ENCODE peak calls at places on chromosomes 7 and 10, in four cellular contexts. One of them, this sample, is unnamed.

GRCh38 chr7:5452937-5453540 is 29.4 kb upstream of the TNRC18 start:
- DNase-seq in cardiac fibroblast: peak; percentile 89
- DNase-seq in A673: peak; percentile 71
- DNase-seq in adrenal gland: no peak
- DNase-seq in this sample: peak; percentile 30

GRCh38 chr10:59082249-59082648 is 94.2 kb upstream of the PHYHIPL start:
- DNase-seq in cardiac fibroblast: no peak
- DNase-seq in A673: no peak
- DNase-seq in adrenal gland: no peak
- DNase-seq in this sample: no peak

GRCh38 chr7:16905300-16906044 is 23.7 kb upstream of the AGR3 start:
- DNase-seq in cardiac fibroblast: peak; percentile 45
- DNase-seq in A673: peak; percentile 82
- DNase-seq in adrenal gland: no peak
- DNase-seq in this sample: no peak

GRCh38 chr10:7908541-7909210 is 90.4 kb downstream of the TAF3 start:
- DNase-seq in cardiac fibroblast: no peak
- DNase-seq in A673: no peak
- DNase-seq in adrenal gland: no peak
- DNase-seq in this sample: no peak

GRCh38 chr7:29287366-29287765 is 92.8 kb downstream of the CHN2 start:
- DNase-seq in cardiac fibroblast: peak; percentile 87
- DNase-seq in A673: no peak
- DNase-seq in adrenal gland: no peak
- DNase-seq in this sample: no peak

GRCh38 chr10:82643076-82643475 is 768.1 kb downstream of the NRG3 start:
- DNase-seq in cardiac fibroblast: no peak
- DNase-seq in A673: no peak
- DNase-seq in adrenal gland: no peak
- DNase-seq in this sample: no peak

GRCh38 chr7:155962191-155962967 is 150.1 kb upstream of the SHH start:
- DNase-seq in cardiac fibroblast: peak; percentile 51
- DNase-seq in A673: no peak
- DNase-seq in adrenal gland: no peak
- DNase-seq in this sample: no peak

GRCh38 chr10:24483701-24484100 is 240.0 kb downstream of the ARHGAP21 start:
- DNase-seq in cardiac fibroblast: peak; percentile 32
- DNase-seq in A673: peak; percentile 95
- DNase-seq in adrenal gland: peak; percentile 75
- DNase-seq in this sample: peak; percentile 37

GRCh38 chr10:13660545-13660920 is 73.8 kb downstream of the PRPF18 start:
- DNase-seq in cardiac fibroblast: no peak
- DNase-seq in A673: no peak
- DNase-seq in adrenal gland: no peak
- DNase-seq in this sample: no peak

GRCh38 chr7:107865956-107866775 is 24.8 kb upstream of the DLD start:
- DNase-seq in cardiac fibroblast: no peak
- DNase-seq in A673: no peak
- DNase-seq in adrenal gland: no peak
- DNase-seq in this sample: no peak

GRCh38 chr7:129212596-129212995 is 12.2 kb upstream of the AHCYL2 start:
- DNase-seq in cardiac fibroblast: no peak
- DNase-seq in A673: no peak
- DNase-seq in adrenal gland: no peak
- DNase-seq in this sample: no peak

GRCh38 chr7:725223-726005 is 1.1 kb upstream of the DNAAF5 start:
- DNase-seq in cardiac fibroblast: peak; percentile 53
- DNase-seq in A673: no peak
- DNase-seq in adrenal gland: no peak
- DNase-seq in this sample: no peak

GRCh38 chr7:44147026-44147881 is 6.1 kb upstream of the MYL7 start:
- DNase-seq in cardiac fibroblast: no peak
- DNase-seq in A673: no peak
- DNase-seq in adrenal gland: peak; percentile 4
- DNase-seq in this sample: no peak

GRCh38 chr10:77016278-77016815 is 621.3 kb downstream of the KCNMA1 start:
- DNase-seq in cardiac fibroblast: no peak
- DNase-seq in A673: no peak
- DNase-seq in adrenal gland: no peak
- DNase-seq in this sample: no peak

GRCh38 chr10:116961305-116962251 is 43.4 kb downstream of the SHTN1 start:
- DNase-seq in cardiac fibroblast: no peak
- DNase-seq in A673: no peak
- DNase-seq in adrenal gland: no peak
- DNase-seq in this sample: no peak

GRCh38 chr7:128097211-128097731 is 66.0 kb upstream of the LRRC4 start:
- DNase-seq in cardiac fibroblast: no peak
- DNase-seq in A673: no peak
- DNase-seq in adrenal gland: no peak
- DNase-seq in this sample: no peak

GRCh38 chr10:71077796-71078453 is 134.4 kb upstream of the UNC5B start:
- DNase-seq in cardiac fibroblast: no peak
- DNase-seq in A673: no peak
- DNase-seq in adrenal gland: no peak
- DNase-seq in this sample: no peak

GRCh38 chr10:31149835-31150512 is 118.3 kb upstream of the ZNF438 start:
- DNase-seq in cardiac fibroblast: no peak
- DNase-seq in A673: no peak
- DNase-seq in adrenal gland: no peak
- DNase-seq in this sample: no peak

GRCh38 chr7:77238703-77239136 is 39.1 kb upstream of the FGL2 start:
- DNase-seq in cardiac fibroblast: no peak
- DNase-seq in A673: no peak
- DNase-seq in adrenal gland: no peak
- DNase-seq in this sample: no peak

GRCh38 chr7:70098133-70098561 is 499.9 kb downstream of the AUTS2 start:
- DNase-seq in cardiac fibroblast: no peak
- DNase-seq in A673: peak; percentile 95
- DNase-seq in adrenal gland: no peak
- DNase-seq in this sample: no peak

GRCh38 chr10:29102233-29102632 is 186.6 kb upstream of the LYZL1 start:
- DNase-seq in cardiac fibroblast: peak; percentile 27
- DNase-seq in A673: peak; percentile 23
- DNase-seq in adrenal gland: no peak
- DNase-seq in this sample: no peak

GRCh38 chr7:43785425-43785824 is 26.9 kb downstream of the BLVRA start:
- DNase-seq in cardiac fibroblast: peak; percentile 91
- DNase-seq in A673: no peak
- DNase-seq in adrenal gland: peak; percentile 70
- DNase-seq in this sample: peak; percentile 31

GRCh38 chr7:17247357-17247756 is 51.1 kb upstream of the AHR start:
- DNase-seq in cardiac fibroblast: no peak
- DNase-seq in A673: no peak
- DNase-seq in adrenal gland: no peak
- DNase-seq in this sample: no peak

GRCh38 chr10:71748671-71749191 is 24.6 kb downstream of the VSIR start:
- DNase-seq in cardiac fibroblast: peak; percentile 38
- DNase-seq in A673: no peak
- DNase-seq in adrenal gland: peak; percentile 86
- DNase-seq in this sample: no peak

GRCh38 chr10:132675031-132675740 is 110.8 kb downstream of the NKX6-2 start:
- DNase-seq in cardiac fibroblast: no peak
- DNase-seq in A673: no peak
- DNase-seq in adrenal gland: no peak
- DNase-seq in this sample: no peak

GRCh38 chr7:751826-752225 is 24.7 kb upstream of the PRKAR1B start:
- DNase-seq in cardiac fibroblast: no peak
- DNase-seq in A673: no peak
- DNase-seq in adrenal gland: no peak
- DNase-seq in this sample: no peak

GRCh38 chr10:129057856-129058663 is 409.0 kb upstream of the MGMT start:
- DNase-seq in cardiac fibroblast: no peak
- DNase-seq in A673: no peak
- DNase-seq in adrenal gland: no peak
- DNase-seq in this sample: no peak

GRCh38 chr7:142803901-142804300 is 33.1 kb downstream of the PRSS2 start:
- DNase-seq in cardiac fibroblast: no peak
- DNase-seq in A673: no peak
- DNase-seq in adrenal gland: no peak
- DNase-seq in this sample: no peak

GRCh38 chr7:82530361-82530760 is 86.8 kb upstream of the CACNA2D1 start:
- DNase-seq in cardiac fibroblast: peak; percentile 76
- DNase-seq in A673: peak; percentile 94
- DNase-seq in adrenal gland: no peak
- DNase-seq in this sample: no peak

GRCh38 chr7:101166909-101167644 is 1.7 kb upstream of the VGF start:
- DNase-seq in cardiac fibroblast: no peak
- DNase-seq in A673: peak; percentile 40
- DNase-seq in adrenal gland: no peak
- DNase-seq in this sample: peak; percentile 63

GRCh38 chr7:65800890-65801341 is 72.0 kb upstream of the VKORC1L1 start:
- DNase-seq in cardiac fibroblast: peak; percentile 43
- DNase-seq in A673: no peak
- DNase-seq in adrenal gland: no peak
- DNase-seq in this sample: no peak

GRCh38 chr7:134034652-134035051 is 92.5 kb upstream of the LRGUK start:
- DNase-seq in cardiac fibroblast: no peak
- DNase-seq in A673: no peak
- DNase-seq in adrenal gland: no peak
- DNase-seq in this sample: no peak

GRCh38 chr10:818010-818409 is 113.5 kb downstream of the LARP4B start:
- DNase-seq in cardiac fibroblast: no peak
- DNase-seq in A673: no peak
- DNase-seq in adrenal gland: no peak
- DNase-seq in this sample: no peak

GRCh38 chr10:67520924-67521520 is 175.0 kb downstream of the CTNNA3 start:
- DNase-seq in cardiac fibroblast: peak; percentile 73
- DNase-seq in A673: peak; percentile 59
- DNase-seq in adrenal gland: peak; percentile 27
- DNase-seq in this sample: peak; percentile 16

GRCh38 chr10:75281980-75282379 is 46.2 kb upstream of the COMTD1 start:
- DNase-seq in cardiac fibroblast: no peak
- DNase-seq in A673: no peak
- DNase-seq in adrenal gland: no peak
- DNase-seq in this sample: no peak

GRCh38 chr7:32891046-32891799 is at the start of gene KBTBD2:
- DNase-seq in cardiac fibroblast: peak; percentile 93
- DNase-seq in A673: peak; percentile 92
- DNase-seq in adrenal gland: peak; percentile 84
- DNase-seq in this sample: no peak

DNA sequence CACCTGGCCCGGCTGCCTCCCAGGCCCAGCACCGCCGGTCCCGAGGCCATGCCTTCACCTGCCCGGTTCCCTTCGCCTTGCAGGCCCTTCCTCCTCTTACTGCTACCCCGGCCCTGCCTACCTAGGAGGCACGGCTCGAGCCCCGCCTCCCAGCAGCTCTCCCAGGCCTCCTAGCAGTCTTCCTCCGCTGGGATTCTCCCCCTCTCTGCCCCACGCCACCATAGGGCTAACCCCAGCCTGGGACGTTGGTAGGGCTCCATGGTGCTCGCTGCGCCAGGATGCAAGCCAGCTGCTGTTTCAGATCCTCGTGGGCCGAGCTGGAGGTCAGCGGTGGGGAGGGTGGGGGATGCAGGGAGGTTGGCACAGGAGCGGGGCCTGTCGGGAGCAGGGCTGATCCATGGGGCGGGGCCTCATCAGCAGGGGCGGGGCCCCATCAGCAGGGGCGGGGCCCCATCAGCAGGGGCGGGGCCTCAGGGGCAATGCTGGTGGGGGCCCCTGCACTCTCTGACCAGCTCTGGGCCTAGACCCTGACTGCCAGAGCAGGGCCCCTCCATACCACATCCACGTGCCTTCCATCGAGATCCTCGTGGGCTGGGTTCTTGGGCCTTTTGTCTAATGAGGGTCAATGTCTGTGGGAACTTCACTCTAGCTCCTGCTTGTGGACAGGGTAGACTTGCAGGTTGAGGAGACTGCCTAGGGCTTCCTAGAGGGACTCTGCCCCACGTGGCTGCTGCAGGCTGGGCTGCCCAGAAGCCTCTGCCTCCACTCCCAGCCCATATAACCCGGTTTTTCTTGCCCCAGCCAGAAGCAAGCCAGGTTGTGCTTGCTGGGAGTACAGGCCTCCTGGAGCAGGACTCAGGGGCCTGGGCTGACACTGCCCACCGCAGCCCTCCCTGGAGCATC is 63.1 kb downstream of the RASGEF1A start:
- DNase-seq in cardiac fibroblast: peak; percentile 14
- DNase-seq in A673: no peak
- DNase-seq in adrenal gland: peak; percentile 12
- DNase-seq in this sample: no peak
- TF ChIP-seq CTCF in cardiac fibroblast: no peak
- TF ChIP-seq CTCF in A673: no peak
- TF ChIP-seq CTCF in adrenal gland: no peak
- TF ChIP-seq CTCF in this sample: no peak

GRCh38 chr7:131026297-131027003 is 292.4 kb upstream of the KLF14 start:
- DNase-seq in cardiac fibroblast: peak; percentile 55
- DNase-seq in A673: no peak
- DNase-seq in adrenal gland: no peak
- DNase-seq in this sample: no peak

GRCh38 chr7:131028293-131028692 is 294.3 kb upstream of the KLF14 start:
- DNase-seq in cardiac fibroblast: no peak
- DNase-seq in A673: no peak
- DNase-seq in adrenal gland: no peak
- DNase-seq in this sample: no peak

GRCh38 chr7:131031100-131031868 is 296.4 kb upstream of the MKLN1 start:
- DNase-seq in cardiac fibroblast: no peak
- DNase-seq in A673: no peak
- DNase-seq in adrenal gland: no peak
- DNase-seq in this sample: no peak

GRCh38 chr7:131027287-131027773 is 293.3 kb upstream of the KLF14 start:
- DNase-seq in cardiac fibroblast: peak; percentile 63
- DNase-seq in A673: peak; percentile 52
- DNase-seq in adrenal gland: no peak
- DNase-seq in this sample: peak; percentile 85

GRCh38 chr7:131029002-131029401 is 295.0 kb upstream of the KLF14 start:
- DNase-seq in cardiac fibroblast: no peak
- DNase-seq in A673: no peak
- DNase-seq in adrenal gland: no peak
- DNase-seq in this sample: no peak
- TF ChIP-seq CTCF in cardiac fibroblast: no peak
- TF ChIP-seq CTCF in A673: no peak
- TF ChIP-seq CTCF in adrenal gland: no peak
- TF ChIP-seq CTCF in this sample: no peak

GRCh38 chr7:39238209-39238869 is 260.6 kb downstream of the POU6F2 start:
- DNase-seq in cardiac fibroblast: no peak
- DNase-seq in A673: no peak
- DNase-seq in adrenal gland: no peak
- DNase-seq in this sample: no peak

DNA sequence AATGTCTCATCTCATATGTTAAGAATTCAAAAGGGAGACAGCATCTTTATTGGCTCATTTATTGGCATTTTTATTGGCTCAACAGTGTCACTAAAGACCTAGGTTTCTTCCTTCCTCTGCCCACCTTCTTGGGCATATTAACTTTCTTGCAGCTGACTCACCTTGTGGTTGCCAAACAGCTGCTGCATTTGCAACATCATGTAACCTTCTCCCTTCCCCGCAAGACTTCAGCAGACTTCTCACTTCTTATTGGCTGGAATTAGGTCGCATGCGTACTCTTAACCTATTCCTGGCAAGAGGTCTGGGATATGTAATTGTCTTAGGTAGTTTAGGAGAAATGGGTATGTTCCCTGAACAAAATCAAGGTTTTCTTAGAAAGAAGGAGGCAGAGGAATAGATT is 263.2 kb downstream of the POU6F2 start:
- DNase-seq in cardiac fibroblast: no peak
- DNase-seq in A673: no peak
- DNase-seq in adrenal gland: no peak
- DNase-seq in this sample: no peak
- TF ChIP-seq CTCF in cardiac fibroblast: no peak
- TF ChIP-seq CTCF in A673: no peak
- TF ChIP-seq CTCF in adrenal gland: no peak
- TF ChIP-seq CTCF in this sample: no peak

GRCh38 chr10:107544706-107545520 is 380.4 kb upstream of the SORCS1 start:
- DNase-seq in cardiac fibroblast: no peak
- DNase-seq in A673: peak; percentile 0
- DNase-seq in adrenal gland: no peak
- DNase-seq in this sample: no peak
- TF ChIP-seq CTCF in cardiac fibroblast: no peak
- TF ChIP-seq CTCF in A673: no peak
- TF ChIP-seq CTCF in adrenal gland: no peak
- TF ChIP-seq CTCF in this sample: no peak

This sample was measured in HFF-Myc.